ENCODE peak calls at places on chromosomes 6 and 20, in seven cellular contexts. A is activated naive CD4-positive, alpha-beta T cell; M is OCI-LY7; J is NCI-H2081; D is ovary; Q is progenitor cell of endocrine pancreas; P is HFFc6. E is an unnamed sample.

GRCh38 chr6:25205629-25206028 is 73.5 kb upstream of the CARMIL1 start:
- DNase-seq in A (no peak), M (no peak), J (no peak), D (no peak), Q (no peak), P (no peak), E (no peak)

GRCh38 chr6:165939601-165940290 is 227.9 kb downstream of the TBXT start:
- DNase-seq in A (no peak), M (no peak), J (no peak), D (no peak), Q (no peak), P (no peak), E (no peak)

GRCh38 chr6:107634147-107635057 is 144.5 kb downstream of the SOBP start:
- DNase-seq in A (no peak), M (no peak), J (no peak), D (peak), Q (peak), P (no peak), E (no peak)

GRCh38 chr20:37877832-37878772 is 24.8 kb upstream of the VSTM2L start:
- DNase-seq in A (no peak), M (no peak), J (no peak), D (no peak), Q (no peak), P (no peak), E (no peak)

GRCh38 chr6:11911535-11911934 is 100.6 kb upstream of the HIVEP1 start:
- DNase-seq in A (no peak), M (no peak), J (no peak), D (no peak), Q (no peak), P (peak), E (no peak)

GRCh38 chr20:23318347-23318746 is 32.2 kb upstream of the NXT1 start:
- DNase-seq in A (no peak), M (no peak), J (no peak), D (no peak), Q (no peak), P (no peak), E (no peak)

GRCh38 chr6:129577691-129578090 is 132.3 kb downstream of the ARHGAP18 start:
- DNase-seq in A (no peak), M (no peak), J (no peak), D (no peak), Q (no peak), P (no peak), E (no peak)

GRCh38 chr6:61711849-61712248 is 574.2 kb downstream of the KHDRBS2 start:
- DNase-seq in A (no peak), M (no peak), J (no peak), D (no peak), Q (no peak), P (no peak), E (no peak)

GRCh38 chr6:45507156-45507555 is 129.4 kb upstream of the SUPT3H start:
- DNase-seq in A (no peak), M (no peak), J (no peak), D (no peak), Q (no peak), P (no peak), E (no peak)

GRCh38 chr6:92587521-92587920 is 831.8 kb downstream of the EPHA7 start:
- DNase-seq in A (no peak), M (no peak), J (no peak), D (no peak), Q (no peak), P (no peak), E (no peak)

GRCh38 chr6:84696181-84696580 is 68.2 kb downstream of the TBX18 start:
- DNase-seq in A (no peak), M (no peak), J (no peak), D (no peak), Q (no peak), P (no peak), E (no peak)

GRCh38 chr6:37673436-37673835 is 24.2 kb downstream of the MDGA1 start:
- DNase-seq in A (no peak), M (no peak), J (no peak), D (no peak), Q (no peak), P (no peak), E (no peak)

GRCh38 chr6:129733290-129733689 is 23.3 kb upstream of the ARHGAP18 start:
- DNase-seq in A (no peak), M (peak), J (no peak), D (no peak), Q (no peak), P (no peak), E (no peak)

GRCh38 chr6:3905853-3906190 is 56.6 kb downstream of the FAM50B start:
- DNase-seq in A (no peak), M (no peak), J (no peak), D (no peak), Q (no peak), P (no peak), E (no peak)

GRCh38 chr6:9208956-9209355 is 773.6 kb upstream of the SLC35B3 start:
- DNase-seq in A (no peak), M (no peak), J (no peak), D (no peak), Q (no peak), P (no peak), E (no peak)

GRCh38 chr6:52640916-52641315 is 30.0 kb upstream of the TMEM14A start:
- DNase-seq in A (no peak), M (no peak), J (peak), D (no peak), Q (no peak), P (no peak), E (peak)

GRCh38 chr20:59752101-59752586 is 147.8 kb downstream of the PHACTR3 start:
- DNase-seq in A (no peak), M (peak), J (no peak), D (no peak), Q (no peak), P (no peak), E (no peak)

GRCh38 chr6:15410752-15411151 is 164.9 kb downstream of the JARID2 start:
- DNase-seq in A (no peak), M (no peak), J (no peak), D (no peak), Q (no peak), P (no peak), E (no peak)

GRCh38 chr6:168475188-168476013 is 34.4 kb downstream of the SMOC2 start:
- DNase-seq in A (no peak), M (no peak), J (no peak), D (no peak), Q (no peak), P (no peak), E (no peak)

GRCh38 chr6:154127638-154128037 is 88.6 kb downstream of the OPRM1 start:
- DNase-seq in A (no peak), M (no peak), J (peak), D (no peak), Q (no peak), P (no peak), E (no peak)

GRCh38 chr6:111676383-111676782 is 70.7 kb upstream of the TRAF3IP2 start:
- DNase-seq in A (no peak), M (no peak), J (no peak), D (no peak), Q (no peak), P (no peak), E (no peak)

GRCh38 chr6:15495375-15495901 is 167.4 kb downstream of the DTNBP1 start:
- DNase-seq in A (no peak), M (no peak), J (no peak), D (no peak), Q (no peak), P (no peak), E (no peak)

GRCh38 chr6:143074670-143075318 is 14.1 kb downstream of the AIG1 start:
- DNase-seq in A (no peak), M (no peak), J (no peak), D (no peak), Q (no peak), P (no peak), E (no peak)

GRCh38 chr20:1810572-1810925 is 84.7 kb upstream of the SIRPA start:
- DNase-seq in A (no peak), M (no peak), J (no peak), D (no peak), Q (no peak), P (no peak), E (no peak)

GRCh38 chr20:31587545-31588389 is 17.3 kb upstream of the ID1 start:
- DNase-seq in A (no peak), M (no peak), J (peak), D (no peak), Q (peak), P (no peak), E (no peak)

GRCh38 chr6:149923327-149923986 is 536 bp upstream of the RAET1G start:
- DNase-seq in A (no peak), M (no peak), J (no peak), D (no peak), Q (no peak), P (no peak), E (no peak)

GRCh38 chr6:110654096-110654820 is 161.0 kb downstream of the CDK19 start:
- DNase-seq in A (no peak), M (no peak), J (no peak), D (no peak), Q (no peak), P (peak), E (no peak)

GRCh38 chr20:24523661-24524060 is 54.2 kb downstream of the SYNDIG1 start:
- DNase-seq in A (no peak), M (no peak), J (no peak), D (no peak), Q (no peak), P (no peak), E (no peak)

GRCh38 chr6:24861934-24862333 is 63.2 kb upstream of the ARMH2 start:
- DNase-seq in A (no peak), M (peak), J (no peak), D (no peak), Q (no peak), P (no peak), E (no peak)

GRCh38 chr6:25312034-25312620 is 33.0 kb downstream of the CARMIL1 start:
- DNase-seq in A (no peak), M (no peak), J (no peak), D (no peak), Q (no peak), P (peak), E (no peak)

GRCh38 chr6:20312581-20312980 is 89.1 kb upstream of the E2F3 start:
- DNase-seq in A (no peak), M (no peak), J (no peak), D (no peak), Q (no peak), P (no peak), E (no peak)

GRCh38 chr6:43074847-43075741 is 1.0 kb upstream of the PTK7 start:
- DNase-seq in A (no peak), M (no peak), J (no peak), D (peak), Q (no peak), P (no peak), E (no peak)

GRCh38 chr20:34100578-34100977 is 11.5 kb downstream of the EIF2S2 start:
- DNase-seq in A (no peak), M (no peak), J (no peak), D (no peak), Q (no peak), P (no peak), E (no peak)

GRCh38 chr20:48603819-48604405 is 223.9 kb downstream of the PREX1 start:
- DNase-seq in A (no peak), M (no peak), J (no peak), D (no peak), Q (no peak), P (no peak), E (no peak)